ENCODE peak calls at places on chromosomes 3 and 15, in seven cellular contexts. One of them, this sample, is unnamed.

GRCh38 chr3:30924763-30925162 is 30.3 kb upstream of the GADL1 start:
- DNase-seq in brain microvascular endothelial cell: peak; percentile 22
- DNase-seq in fibroblast of mammary gland: peak; percentile 31
- DNase-seq in transverse colon: no peak
- DNase-seq in GM23338: no peak
- DNase-seq in astrocyte: peak; percentile 17
- DNase-seq in coronary artery: no peak
- DNase-seq in this sample: no peak

GRCh38 chr15:67829647-67830504 is 4.6 kb downstream of the SKOR1 start:
- DNase-seq in brain microvascular endothelial cell: no peak
- DNase-seq in fibroblast of mammary gland: no peak
- DNase-seq in transverse colon: no peak
- DNase-seq in GM23338: peak; percentile 55
- DNase-seq in astrocyte: no peak
- DNase-seq in coronary artery: no peak
- DNase-seq in this sample: no peak

GRCh38 chr3:134374791-134375541 is 719 bp upstream of the AMOTL2 start:
- DNase-seq in brain microvascular endothelial cell: no peak
- DNase-seq in fibroblast of mammary gland: no peak
- DNase-seq in transverse colon: peak; percentile 67
- DNase-seq in GM23338: peak; percentile 92
- DNase-seq in astrocyte: no peak
- DNase-seq in coronary artery: peak; percentile 73
- DNase-seq in this sample: no peak

GRCh38 chr15:70851889-70852288 is 2.1 kb downstream of the LARP6 start:
- DNase-seq in brain microvascular endothelial cell: no peak
- DNase-seq in fibroblast of mammary gland: no peak
- DNase-seq in transverse colon: no peak
- DNase-seq in GM23338: no peak
- DNase-seq in astrocyte: no peak
- DNase-seq in coronary artery: peak; percentile 68
- DNase-seq in this sample: no peak

GRCh38 chr3:52915245-52915772 is 18.0 kb upstream of the STIMATE start:
- DNase-seq in brain microvascular endothelial cell: no peak
- DNase-seq in fibroblast of mammary gland: no peak
- DNase-seq in transverse colon: no peak
- DNase-seq in GM23338: no peak
- DNase-seq in astrocyte: peak; percentile 15
- DNase-seq in coronary artery: no peak
- DNase-seq in this sample: no peak

GRCh38 chr3:101043687-101044078 is 50.5 kb upstream of the ABI3BP start:
- DNase-seq in brain microvascular endothelial cell: no peak
- DNase-seq in fibroblast of mammary gland: no peak
- DNase-seq in transverse colon: no peak
- DNase-seq in GM23338: no peak
- DNase-seq in astrocyte: no peak
- DNase-seq in coronary artery: no peak
- DNase-seq in this sample: no peak

GRCh38 chr3:15315003-15315402 is 17.4 kb downstream of the SH3BP5 start:
- DNase-seq in brain microvascular endothelial cell: no peak
- DNase-seq in fibroblast of mammary gland: peak; percentile 53
- DNase-seq in transverse colon: no peak
- DNase-seq in GM23338: no peak
- DNase-seq in astrocyte: peak; percentile 88
- DNase-seq in coronary artery: no peak
- DNase-seq in this sample: no peak

GRCh38 chr3:127803619-127804018 is 18.7 kb downstream of the MGLL start:
- DNase-seq in brain microvascular endothelial cell: peak; percentile 83
- DNase-seq in fibroblast of mammary gland: peak; percentile 98
- DNase-seq in transverse colon: no peak
- DNase-seq in GM23338: no peak
- DNase-seq in astrocyte: peak; percentile 92
- DNase-seq in coronary artery: no peak
- DNase-seq in this sample: no peak

GRCh38 chr15:64864080-64864479 is 22.4 kb downstream of the PLEKHO2 start:
- DNase-seq in brain microvascular endothelial cell: no peak
- DNase-seq in fibroblast of mammary gland: no peak
- DNase-seq in transverse colon: no peak
- DNase-seq in GM23338: no peak
- DNase-seq in astrocyte: no peak
- DNase-seq in coronary artery: no peak
- DNase-seq in this sample: no peak

GRCh38 chr3:40873456-40873855 is 325.8 kb upstream of the CTNNB1 start:
- DNase-seq in brain microvascular endothelial cell: no peak
- DNase-seq in fibroblast of mammary gland: no peak
- DNase-seq in transverse colon: no peak
- DNase-seq in GM23338: no peak
- DNase-seq in astrocyte: no peak
- DNase-seq in coronary artery: peak; percentile 11
- DNase-seq in this sample: no peak

GRCh38 chr15:48636511-48636910 is 9.0 kb downstream of the FBN1 start:
- DNase-seq in brain microvascular endothelial cell: peak; percentile 85
- DNase-seq in fibroblast of mammary gland: no peak
- DNase-seq in transverse colon: no peak
- DNase-seq in GM23338: no peak
- DNase-seq in astrocyte: peak; percentile 57
- DNase-seq in coronary artery: no peak
- DNase-seq in this sample: no peak

GRCh38 chr3:151789853-151790463 is 24.0 kb upstream of the AADAC start:
- DNase-seq in brain microvascular endothelial cell: no peak
- DNase-seq in fibroblast of mammary gland: peak; percentile 35
- DNase-seq in transverse colon: no peak
- DNase-seq in GM23338: no peak
- DNase-seq in astrocyte: no peak
- DNase-seq in coronary artery: no peak
- DNase-seq in this sample: no peak

GRCh38 chr3:167700046-167700445 is 34.6 kb downstream of the PDCD10 start:
- DNase-seq in brain microvascular endothelial cell: no peak
- DNase-seq in fibroblast of mammary gland: peak; percentile 49
- DNase-seq in transverse colon: no peak
- DNase-seq in GM23338: no peak
- DNase-seq in astrocyte: no peak
- DNase-seq in coronary artery: no peak
- DNase-seq in this sample: no peak

GRCh38 chr15:98809273-98809672 is 160.9 kb downstream of the IGF1R start:
- DNase-seq in brain microvascular endothelial cell: no peak
- DNase-seq in fibroblast of mammary gland: no peak
- DNase-seq in transverse colon: no peak
- DNase-seq in GM23338: no peak
- DNase-seq in astrocyte: no peak
- DNase-seq in coronary artery: no peak
- DNase-seq in this sample: no peak

GRCh38 chr15:84980196-84981053 is 1.2 kb upstream of the PDE8A start:
- DNase-seq in brain microvascular endothelial cell: peak; percentile 82
- DNase-seq in fibroblast of mammary gland: peak; percentile 72
- DNase-seq in transverse colon: peak; percentile 88
- DNase-seq in GM23338: peak; percentile 93
- DNase-seq in astrocyte: peak; percentile 87
- DNase-seq in coronary artery: peak; percentile 92
- DNase-seq in this sample: peak; percentile 45
- TF ChIP-seq CTCF in brain microvascular endothelial cell: no peak
- TF ChIP-seq CTCF in fibroblast of mammary gland: no peak
- TF ChIP-seq CTCF in transverse colon: no peak
- TF ChIP-seq CTCF in GM23338: no peak
- TF ChIP-seq CTCF in astrocyte: no peak
- TF ChIP-seq CTCF in coronary artery: no peak
- TF ChIP-seq CTCF in this sample: no peak

DNA sequence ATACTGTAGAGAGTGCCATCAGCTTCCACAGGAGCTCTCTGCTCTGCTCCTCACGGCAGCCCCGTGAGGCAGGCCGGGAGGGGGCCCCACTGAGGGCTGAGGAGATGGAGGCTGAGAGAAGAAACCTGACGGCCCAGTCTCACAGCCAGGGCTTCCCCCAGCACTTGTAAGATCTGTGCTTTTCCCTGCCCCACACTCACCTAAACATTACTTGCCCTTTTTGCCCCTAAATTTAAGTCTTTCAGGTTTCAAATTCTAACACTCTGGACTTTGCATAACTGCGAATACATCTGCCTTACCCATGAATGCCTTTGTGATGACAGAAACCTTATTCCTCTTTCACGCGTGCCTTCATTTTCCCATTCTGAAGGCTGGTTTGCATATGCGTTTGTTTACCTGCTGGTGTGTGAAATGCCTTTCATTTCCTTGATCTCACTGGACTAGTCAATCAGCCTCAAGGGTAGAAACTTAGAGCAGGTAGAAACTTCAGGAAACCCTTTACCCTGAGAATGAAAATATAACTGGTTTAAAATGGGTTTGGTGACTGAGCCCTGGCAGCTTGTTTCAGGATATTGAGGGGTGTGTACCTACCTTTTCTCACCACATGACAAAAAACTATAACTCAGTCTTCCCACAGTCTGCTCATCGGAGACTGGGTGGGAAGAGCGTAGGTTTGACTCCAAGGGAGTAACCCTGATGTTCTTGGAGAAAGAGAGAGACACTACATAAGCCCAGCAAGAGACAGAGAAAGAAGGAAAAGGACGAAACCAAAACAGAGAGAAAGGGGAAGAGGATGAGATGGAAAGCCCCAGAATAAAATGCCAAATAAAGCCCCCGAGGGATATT is 20.1 kb downstream of the SLC12A8 start:
- DNase-seq in brain microvascular endothelial cell: no peak
- DNase-seq in fibroblast of mammary gland: no peak
- DNase-seq in transverse colon: no peak
- DNase-seq in GM23338: peak; percentile 68
- DNase-seq in astrocyte: no peak
- DNase-seq in coronary artery: no peak
- DNase-seq in this sample: no peak
- TF ChIP-seq CTCF in brain microvascular endothelial cell: peak; percentile 41
- TF ChIP-seq CTCF in fibroblast of mammary gland: no peak
- TF ChIP-seq CTCF in transverse colon: no peak
- TF ChIP-seq CTCF in GM23338: peak; percentile 44
- TF ChIP-seq CTCF in astrocyte: no peak
- TF ChIP-seq CTCF in coronary artery: no peak
- TF ChIP-seq CTCF in this sample: no peak

GRCh38 chr15:79337591-79337990 is 26.7 kb downstream of the TMED3 start:
- DNase-seq in brain microvascular endothelial cell: no peak
- DNase-seq in fibroblast of mammary gland: no peak
- DNase-seq in transverse colon: no peak
- DNase-seq in GM23338: no peak
- DNase-seq in astrocyte: no peak
- DNase-seq in coronary artery: no peak
- DNase-seq in this sample: no peak

GRCh38 chr15:79341361-79341760 is 30.4 kb downstream of the TMED3 start:
- DNase-seq in brain microvascular endothelial cell: no peak
- DNase-seq in fibroblast of mammary gland: no peak
- DNase-seq in transverse colon: no peak
- DNase-seq in GM23338: no peak
- DNase-seq in astrocyte: no peak
- DNase-seq in coronary artery: no peak
- DNase-seq in this sample: no peak

GRCh38 chr15:79340315-79340602 is 29.3 kb downstream of the TMED3 start:
- DNase-seq in brain microvascular endothelial cell: no peak
- DNase-seq in fibroblast of mammary gland: no peak
- DNase-seq in transverse colon: no peak
- DNase-seq in GM23338: no peak
- DNase-seq in astrocyte: no peak
- DNase-seq in coronary artery: no peak
- DNase-seq in this sample: no peak

GRCh38 chr15:79339588-79340314 is 28.8 kb downstream of the TMED3 start:
- DNase-seq in brain microvascular endothelial cell: peak; percentile 11
- DNase-seq in fibroblast of mammary gland: peak; percentile 59
- DNase-seq in transverse colon: no peak
- DNase-seq in GM23338: peak; percentile 78
- DNase-seq in astrocyte: peak; percentile 23
- DNase-seq in coronary artery: no peak
- DNase-seq in this sample: no peak
- TF ChIP-seq CTCF in brain microvascular endothelial cell: peak; percentile 74
- TF ChIP-seq CTCF in fibroblast of mammary gland: peak; percentile 97
- TF ChIP-seq CTCF in transverse colon: peak; percentile 53
- TF ChIP-seq CTCF in GM23338: peak; percentile 90
- TF ChIP-seq CTCF in astrocyte: peak; percentile 98
- TF ChIP-seq CTCF in coronary artery: peak; percentile 47
- TF ChIP-seq CTCF in this sample: peak; percentile 20

GRCh38 chr3:32888739-32889138 is 62.7 kb upstream of the CCR4 start:
- DNase-seq in brain microvascular endothelial cell: no peak
- DNase-seq in fibroblast of mammary gland: no peak
- DNase-seq in transverse colon: no peak
- DNase-seq in GM23338: no peak
- DNase-seq in astrocyte: no peak
- DNase-seq in coronary artery: no peak
- DNase-seq in this sample: no peak

GRCh38 chr3:32886911-32887310 is 64.5 kb upstream of the CCR4 start:
- DNase-seq in brain microvascular endothelial cell: no peak
- DNase-seq in fibroblast of mammary gland: no peak
- DNase-seq in transverse colon: no peak
- DNase-seq in GM23338: no peak
- DNase-seq in astrocyte: no peak
- DNase-seq in coronary artery: no peak
- DNase-seq in this sample: no peak

GRCh38 chr3:32891365-32891764 is 60.1 kb upstream of the CCR4 start:
- DNase-seq in brain microvascular endothelial cell: no peak
- DNase-seq in fibroblast of mammary gland: no peak
- DNase-seq in transverse colon: no peak
- DNase-seq in GM23338: no peak
- DNase-seq in astrocyte: no peak
- DNase-seq in coronary artery: no peak
- DNase-seq in this sample: no peak

GRCh38 chr3:32892625-32893598 is 58.5 kb upstream of the CCR4 start:
- DNase-seq in brain microvascular endothelial cell: no peak
- DNase-seq in fibroblast of mammary gland: no peak
- DNase-seq in transverse colon: no peak
- DNase-seq in GM23338: no peak
- DNase-seq in astrocyte: no peak
- DNase-seq in coronary artery: no peak
- DNase-seq in this sample: no peak

DNA sequence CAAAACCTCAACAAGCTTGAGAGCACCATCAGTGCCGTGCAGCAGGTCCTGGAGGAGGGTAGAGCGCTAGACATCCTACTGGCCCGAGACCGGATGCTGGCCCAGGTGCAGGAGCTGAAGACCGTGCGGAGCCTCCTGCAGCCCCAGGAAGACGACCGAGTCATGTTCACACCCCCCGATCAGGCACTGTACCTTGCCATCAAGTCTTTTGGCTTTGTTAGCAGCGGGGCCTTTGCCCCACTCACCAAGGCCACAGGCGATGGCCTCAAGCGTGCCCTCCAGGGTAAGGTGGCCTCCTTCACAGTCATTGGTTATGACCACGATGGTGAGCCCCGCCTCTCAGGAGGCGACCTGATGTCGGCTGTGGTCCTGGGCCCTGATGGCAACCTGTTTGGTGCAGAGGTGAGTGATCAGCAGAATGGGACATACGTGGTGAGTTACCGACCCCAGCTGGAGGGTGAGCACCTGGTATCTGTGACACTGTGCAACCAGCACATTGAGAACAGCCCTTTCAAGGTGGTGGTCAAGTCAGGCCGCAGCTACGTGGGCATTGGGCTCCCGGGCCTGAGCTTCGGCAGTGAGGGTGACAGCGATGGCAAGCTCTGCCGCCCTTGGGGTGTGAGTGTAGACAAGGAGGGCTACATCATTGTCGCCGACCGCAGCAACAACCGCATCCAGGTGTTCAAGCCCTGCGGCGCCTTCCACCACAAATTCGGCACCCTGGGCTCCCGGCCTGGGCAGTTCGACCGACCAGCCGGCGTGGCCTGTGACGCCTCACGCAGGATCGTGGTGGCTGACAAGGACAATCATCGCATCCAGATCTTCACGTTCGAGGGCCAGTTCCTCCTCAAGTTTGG is 60.8 kb upstream of the CCR4 start:
- DNase-seq in brain microvascular endothelial cell: no peak
- DNase-seq in fibroblast of mammary gland: no peak
- DNase-seq in transverse colon: no peak
- DNase-seq in GM23338: no peak
- DNase-seq in astrocyte: no peak
- DNase-seq in coronary artery: no peak
- DNase-seq in this sample: no peak
- TF ChIP-seq CTCF in brain microvascular endothelial cell: no peak
- TF ChIP-seq CTCF in fibroblast of mammary gland: no peak
- TF ChIP-seq CTCF in transverse colon: no peak
- TF ChIP-seq CTCF in GM23338: no peak
- TF ChIP-seq CTCF in astrocyte: no peak
- TF ChIP-seq CTCF in coronary artery: no peak
- TF ChIP-seq CTCF in this sample: no peak